ENCODE peak calls at places on chromosome 3, in eight cellular contexts. J is fibroblast of the conjunctiva, H is head of caudate nucleus, S is tibial artery, U is left ventricle myocardium inferior, O is cardiac muscle cell, B is NCI-H1105, N is T-helper 9 cell. I is an unnamed sample.

GRCh38 chr3:1531981-1532380 is 439.2 kb downstream of the CNTN6 start:
- DNase-seq in B (no peak), J (no peak), S (no peak), U (no peak), O (no peak), H (no peak), N (no peak), I (no peak)

GRCh38 chr3:81249540-81250029 is 511.9 kb downstream of the GBE1 start:
- DNase-seq in O (no peak), N (no peak), B (no peak), S (no peak), U (no peak), H (no peak), J (no peak), I (no peak)

GRCh38 chr3:187342255-187342654 is 25.9 kb upstream of the RTP4 start:
- DNase-seq in H (no peak), S (no peak), O (no peak), U (no peak), J (no peak), N (no peak), B (no peak), I (no peak)

GRCh38 chr3:121871434-121871833 is 22.8 kb upstream of the SLC15A2 start:
- DNase-seq in U (no peak), N (no peak), H (no peak), J (no peak), O (no peak), S (no peak), B (no peak), I (no peak)

GRCh38 chr3:40179016-40179415 is 130.5 kb upstream of the EIF1B start:
- DNase-seq in J (peak), U (peak), S (no peak), N (peak), H (peak), O (peak), B (no peak), I (peak)

GRCh38 chr3:53065841-53066480 is 20.1 kb upstream of the SFMBT1 start:
- DNase-seq in B (peak), H (no peak), S (no peak), N (no peak), O (no peak), U (no peak), J (no peak), I (no peak)

GRCh38 chr3:186938716-186939115 is 8.4 kb downstream of the ST6GAL1 start:
- DNase-seq in U (peak), J (no peak), S (peak), N (no peak), O (peak), B (no peak), H (no peak), I (no peak)

GRCh38 chr3:23549148-23549910 is 256.4 kb upstream of the UBE2E1 start:
- DNase-seq in J (no peak), H (no peak), S (no peak), O (no peak), U (no peak), B (no peak), N (no peak), I (no peak)

GRCh38 chr3:111810909-111811308 is 48.2 kb upstream of the PHLDB2 start:
- DNase-seq in B (no peak), O (no peak), U (no peak), S (no peak), J (peak), H (no peak), N (no peak), I (peak)

GRCh38 chr3:122975924-122976293 is 51.7 kb downstream of the SEMA5B start:
- DNase-seq in S (no peak), J (no peak), H (no peak), O (no peak), U (no peak), N (no peak), B (no peak), I (no peak)

GRCh38 chr3:20074226-20075063 is 34.2 kb downstream of the KAT2B start:
- DNase-seq in O (no peak), B (no peak), H (no peak), N (no peak), J (peak), U (no peak), S (no peak), I (no peak)

GRCh38 chr3:72123908-72124441 is 339.0 kb upstream of the PROK2 start:
- DNase-seq in B (no peak), S (peak), J (peak), O (no peak), H (no peak), U (peak), N (no peak), I (peak)

GRCh38 chr3:126553284-126553811 is 5.4 kb downstream of the C3orf22 start:
- DNase-seq in B (no peak), O (no peak), U (no peak), H (no peak), N (no peak), J (no peak), S (peak), I (no peak)

GRCh38 chr3:21662403-21662802 is 88.6 kb downstream of the ZNF385D start:
- DNase-seq in H (no peak), O (no peak), S (no peak), J (no peak), B (no peak), U (no peak), N (no peak), I (no peak)

GRCh38 chr3:51478630-51479029 is 21.2 kb downstream of the DCAF1 start:
- DNase-seq in S (no peak), U (no peak), N (no peak), B (no peak), H (no peak), J (no peak), O (no peak), I (no peak)

GRCh38 chr3:129658156-129658843 is 51.8 kb upstream of the PLXND1 start:
- DNase-seq in U (no peak), J (no peak), B (no peak), S (no peak), N (no peak), H (no peak), O (no peak), I (no peak)